ENCODE peak calls at places on chromosome 6, in six cellular contexts. Q, B, E, N, G and F are unnamed samples.

GRCh38 chr6:130262008-130262407 is 39.3 kb upstream of the SAMD3 start:
- DNase-seq in B (no peak), Q (no peak), N (no peak), G (no peak), E (no peak), F (no peak)

GRCh38 chr6:83873869-83874268 is 14.4 kb downstream of the CYB5R4 start:
- DNase-seq in E (no peak), B (no peak), Q (no peak), N (no peak), G (no peak), F (no peak)

GRCh38 chr6:132964101-132964867 is 149.9 kb downstream of the RPS12 start:
- DNase-seq in E (no peak), N (no peak), B (no peak), Q (no peak), G (no peak), F (no peak)

GRCh38 chr6:78868124-78868523 is 773 bp downstream of the IRAK1BP1 start:
- DNase-seq in B (no peak), Q (no peak), E (no peak), N (no peak), G (no peak), F (no peak)

GRCh38 chr6:64256483-64256882 is 620.9 kb downstream of the PHF3 start:
- DNase-seq in G (no peak), N (no peak), E (no peak), Q (no peak), B (no peak), F (no peak)

GRCh38 chr6:6546318-6547110 is 42.0 kb upstream of the LY86 start:
- DNase-seq in N (peak), E (peak), G (no peak), Q (peak), B (peak), F (peak)

GRCh38 chr6:43127180-43127579 is 43.9 kb upstream of the SRF start:
- DNase-seq in B (no peak), G (no peak), Q (no peak), E (no peak), N (no peak), F (no peak)

GRCh38 chr6:38604700-38605099 is 35.0 kb downstream of the BTBD9 start:
- DNase-seq in G (no peak), E (no peak), B (no peak), Q (no peak), N (no peak), F (no peak)

GRCh38 chr6:38638941-38639497 is 710 bp downstream of the BTBD9 start:
- DNase-seq in B (no peak), Q (peak), G (peak), N (no peak), E (peak), F (no peak)

GRCh38 chr6:32087574-32088486 is 21.3 kb downstream of the TNXB start:
- DNase-seq in E (peak), B (peak), Q (peak), G (peak), N (peak), F (peak)

GRCh38 chr6:122751291-122751690 is 28.2 kb upstream of the FABP7 start:
- DNase-seq in E (no peak), B (no peak), G (no peak), Q (no peak), N (no peak), F (no peak)

GRCh38 chr6:109263873-109264700 is 118.2 kb downstream of the CD164 start:
- DNase-seq in N (no peak), E (no peak), B (no peak), G (no peak), Q (no peak), F (no peak)

GRCh38 chr6:1798303-1798964 is 188.7 kb downstream of the FOXC1 start:
- DNase-seq in B (no peak), N (no peak), G (no peak), Q (no peak), E (no peak), F (no peak)

GRCh38 chr6:91081452-91082067 is 494.7 kb upstream of the MAP3K7 start:
- DNase-seq in G (no peak), E (no peak), B (peak), Q (peak), N (no peak), F (no peak)

GRCh38 chr6:130381459-130382380 is 15.9 kb downstream of the TMEM200A start:
- DNase-seq in E (peak), N (no peak), B (no peak), Q (no peak), G (no peak), F (no peak)

GRCh38 chr6:127462391-127462790 is 3.2 kb upstream of the KIAA0408 start:
- DNase-seq in E (no peak), N (no peak), B (peak), Q (no peak), G (no peak), F (no peak)

GRCh38 chr6:151494235-151494950 is 576 bp downstream of the CCDC170 start:
- DNase-seq in B (no peak), Q (no peak), G (no peak), E (no peak), N (peak), F (peak)

GRCh38 chr6:154292066-154292465 is 64.5 kb downstream of the IPCEF1 start:
- DNase-seq in G (no peak), Q (no peak), B (no peak), N (no peak), E (no peak), F (no peak)

GRCh38 chr6:169190144-169190584 is 63.5 kb downstream of the THBS2 start:
- DNase-seq in E (no peak), N (peak), Q (no peak), B (no peak), G (no peak), F (peak)

GRCh38 chr6:162753775-162754174 is 26.0 kb downstream of the PACRG start:
- DNase-seq in B (no peak), G (no peak), E (no peak), Q (no peak), N (no peak), F (no peak)

GRCh38 chr6:49463612-49463967 is 420 bp downstream of the CENPQ start:
- DNase-seq in Q (no peak), G (no peak), E (no peak), N (no peak), B (no peak), F (no peak)

GRCh38 chr6:169971171-169971861 is 219.9 kb downstream of the ERMARD start:
- DNase-seq in G (no peak), B (peak), N (no peak), E (no peak), Q (no peak), F (no peak)

GRCh38 chr6:169895000-169895759 is 143.8 kb downstream of the ERMARD start:
- DNase-seq in B (no peak), G (no peak), N (no peak), E (no peak), Q (no peak), F (no peak)

GRCh38 chr6:7904654-7905319 is 5.8 kb downstream of the TXNDC5 start:
- DNase-seq in E (no peak), G (no peak), B (no peak), Q (no peak), N (peak), F (no peak)

GRCh38 chr6:11785449-11785951 is 6.9 kb upstream of the ADTRP start:
- DNase-seq in B (no peak), E (no peak), N (no peak), Q (no peak), G (no peak), F (no peak)

GRCh38 chr6:11535801-11536230 is 1.7 kb upstream of the TMEM170B start:
- DNase-seq in B (peak), Q (no peak), N (no peak), E (no peak), G (no peak), F (no peak)

GRCh38 chr6:11067348-11067747 is 23.2 kb upstream of the ELOVL2 start:
- DNase-seq in Q (no peak), N (no peak), G (no peak), B (no peak), E (no peak), F (no peak)

GRCh38 chr6:41497994-41498393 is 48.2 kb upstream of the FOXP4 start:
- DNase-seq in Q (no peak), N (no peak), E (no peak), G (no peak), B (no peak), F (no peak)

GRCh38 chr6:9204171-9204570 is 768.8 kb upstream of the SLC35B3 start:
- DNase-seq in E (no peak), G (no peak), B (no peak), Q (no peak), N (no peak), F (no peak)

GRCh38 chr6:118377711-118378414 is 170.2 kb upstream of the PLN start:
- DNase-seq in B (peak), E (no peak), G (no peak), N (peak), Q (peak), F (peak)

GRCh38 chr6:157985378-157986155 is 3.9 kb downstream of the SYNJ2 start:
- DNase-seq in Q (no peak), E (no peak), B (peak), G (no peak), N (no peak), F (no peak)

GRCh38 chr6:20213271-20213798 is 1.1 kb upstream of the MBOAT1 start:
- DNase-seq in B (no peak), Q (no peak), E (no peak), N (no peak), G (no peak), F (no peak)